ENCODE peak calls at places on chromosomes 12 and 14, in nine cellular contexts. S is HCT116, J is H1, I is transverse colon, R is thyroid gland, F is HepG2, O is uterus, N is heart left ventricle, W is tibial nerve. X is an unnamed sample.

GRCh38 chr14:74504874-74505617 is 11.5 kb downstream of the ISCA2 start:
- DNase-seq in S (no peak), J (no peak), I (no peak), R (no peak), F (no peak), O (no peak), N (peak), W (no peak), X (no peak)

GRCh38 chr14:92322516-92322915 is 449 bp upstream of the SLC24A4 start:
- DNase-seq in S (no peak), J (no peak), I (no peak), R (no peak), F (no peak), O (no peak), N (no peak), W (no peak), X (no peak)

GRCh38 chr12:1583421-1584078 is 10.8 kb downstream of the FBXL14 start:
- DNase-seq in S (peak), J (no peak), I (peak), R (peak), F (peak), O (peak), N (no peak), W (peak), X (peak)

GRCh38 chr12:8948711-8949524 is 527 bp downstream of the M6PR start:
- DNase-seq in S (no peak), J (no peak), I (peak), R (no peak), F (peak), O (no peak), N (no peak), W (no peak), X (peak)

GRCh38 chr12:22268406-22268805 is 66.1 kb downstream of the ST8SIA1 start:
- DNase-seq in S (no peak), J (no peak), I (no peak), R (no peak), F (no peak), O (no peak), N (no peak), W (no peak), X (no peak)

GRCh38 chr14:90093942-90094595 is 32.3 kb downstream of the KCNK13 start:
- DNase-seq in S (no peak), J (no peak), I (no peak), R (no peak), F (no peak), O (no peak), N (no peak), W (no peak), X (no peak)

GRCh38 chr12:6463858-6464257 is 6.6 kb downstream of the VAMP1 start:
- DNase-seq in S (no peak), J (no peak), I (no peak), R (no peak), F (no peak), O (no peak), N (no peak), W (no peak), X (no peak)

GRCh38 chr12:11711675-11712327 is 62.3 kb downstream of the ETV6 start:
- DNase-seq in S (no peak), J (no peak), I (no peak), R (no peak), F (peak), O (peak), N (no peak), W (no peak), X (no peak)

GRCh38 chr14:99838555-99839193 is 45.5 kb downstream of the EML1 start:
- DNase-seq in S (no peak), J (no peak), I (no peak), R (peak), F (peak), O (no peak), N (no peak), W (peak), X (no peak)

GRCh38 chr12:26113194-26113654 is 11.6 kb downstream of the BHLHE41 start:
- DNase-seq in S (no peak), J (no peak), I (no peak), R (peak), F (no peak), O (no peak), N (no peak), W (no peak), X (no peak)

GRCh38 chr12:26114720-26115406 is 10.0 kb downstream of the BHLHE41 start:
- DNase-seq in S (no peak), J (no peak), I (no peak), R (no peak), F (no peak), O (no peak), N (no peak), W (no peak), X (no peak)

GRCh38 chr12:26112232-26112631 is 12.6 kb downstream of the BHLHE41 start:
- DNase-seq in S (no peak), J (no peak), I (no peak), R (no peak), F (no peak), O (no peak), N (no peak), W (no peak), X (no peak)

GRCh38 chr12:26112703-26113147 is 12.1 kb downstream of the BHLHE41 start:
- DNase-seq in S (no peak), J (no peak), I (no peak), R (no peak), F (no peak), O (no peak), N (no peak), W (no peak), X (no peak)

GRCh38 chr12:26113853-26114719 is 10.8 kb downstream of the BHLHE41 start:
- DNase-seq in S (peak), J (peak), I (peak), R (peak), F (peak), O (peak), N (peak), W (peak), X (peak)
- TF ChIP-seq POLR2A in S (no peak), J (no peak), I (peak), R (peak), F (peak), O (peak), N (peak), W (peak), X (peak)

GRCh38 chr12:115979851-115980250 is 297.6 kb downstream of the MED13L start:
- DNase-seq in S (no peak), J (no peak), I (no peak), R (no peak), F (no peak), O (no peak), N (no peak), W (no peak), X (no peak)
- TF ChIP-seq POLR2A in S (no peak), J (no peak), I (no peak), R (no peak), F (no peak), O (no peak), N (no peak), W (no peak), X (no peak)

DNA sequence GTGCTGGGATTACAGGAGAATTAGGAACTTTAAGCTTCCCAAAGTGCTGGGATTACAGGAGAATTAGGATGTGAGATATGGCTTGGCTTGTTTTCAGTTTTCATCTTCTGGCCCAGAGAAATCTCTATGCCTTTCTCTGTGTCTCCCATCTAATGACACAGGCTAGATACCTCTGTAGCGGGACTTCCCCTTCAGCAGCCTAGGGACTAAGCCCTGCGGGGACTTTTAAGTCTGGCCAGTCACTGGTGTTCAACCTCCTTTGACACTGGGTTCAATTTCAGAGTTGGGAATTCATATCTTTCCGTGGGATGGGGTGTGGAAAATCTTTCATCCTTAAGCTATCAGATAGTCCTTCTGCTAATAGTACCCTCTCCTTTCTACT is 6.2 kb downstream of the RFC5 start:
- DNase-seq in S (no peak), J (no peak), I (no peak), R (no peak), F (no peak), O (no peak), N (no peak), W (no peak), X (no peak)
- TF ChIP-seq POLR2A in S (no peak), J (no peak), I (no peak), R (no peak), F (no peak), O (no peak), N (no peak), W (no peak), X (no peak)

DNA sequence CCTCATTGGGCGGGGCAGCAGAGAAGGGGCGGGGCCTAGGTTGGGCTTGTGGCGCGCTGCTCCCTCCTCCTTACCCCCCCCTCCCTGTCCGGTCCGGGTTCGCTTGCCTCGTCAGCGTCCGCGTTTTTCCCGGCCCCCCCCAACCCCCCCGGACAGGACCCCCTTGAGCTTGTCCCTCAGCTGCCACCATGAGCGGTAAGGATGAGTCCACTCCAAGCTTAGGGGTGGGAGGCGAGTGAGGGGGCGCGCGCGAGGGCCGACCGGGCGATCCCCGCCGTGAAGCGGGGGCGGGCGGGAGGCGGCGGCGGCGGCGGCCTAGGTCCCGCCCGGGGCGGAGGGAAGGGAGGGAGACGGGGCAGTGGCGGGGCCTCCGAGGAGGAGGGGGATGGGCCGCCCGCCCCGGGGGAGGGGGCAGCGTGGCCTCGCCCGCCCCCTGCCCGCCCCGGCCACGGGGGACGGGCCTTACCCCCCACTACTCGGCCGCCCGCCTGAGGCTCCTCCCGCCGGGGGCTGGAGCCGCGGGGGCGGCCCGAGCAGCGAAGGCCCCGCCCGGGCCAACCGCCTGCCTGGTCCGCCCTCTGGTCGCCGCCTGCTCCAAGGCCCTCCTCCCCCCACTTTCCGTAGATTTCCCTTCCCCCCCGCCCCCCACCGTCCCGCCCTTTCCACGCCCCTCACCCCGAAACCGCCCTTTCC is at the start of gene SP1:
- DNase-seq in S (peak), J (peak), I (peak), R (peak), F (peak), O (peak), N (peak), W (peak), X (peak)
- TF ChIP-seq POLR2A in S (no peak), J (peak), I (peak), R (peak), F (peak), O (no peak), N (peak), W (peak), X (peak)

GRCh38 chr14:39430762-39431415 is 1.3 kb downstream of the FBXO33 start:
- DNase-seq in S (no peak), J (no peak), I (no peak), R (no peak), F (peak), O (no peak), N (no peak), W (no peak), X (no peak)
- TF ChIP-seq POLR2A in S (no peak), J (no peak), I (no peak), R (no peak), F (no peak), O (no peak), N (no peak), W (no peak), X (no peak)